ENCODE peak calls at places on chromosomes 2 and 18, in seven cellular contexts. A is body of pancreas, P is IMR-90, D is heart right ventricle, M is HepG2, B is HCT116, Q is upper lobe of left lung. Y is an unnamed sample.

GRCh38 chr18:48644029-48644428 is 105.2 kb downstream of the CTIF start:
- ATAC-seq in A (no peak), P (no peak), D (no peak), M (no peak), B (no peak), Q (no peak), Y (no peak)

GRCh38 chr2:233457356-233457755 is 103.1 kb downstream of the DGKD start:
- ATAC-seq in A (no peak), P (no peak), D (no peak), M (no peak), B (no peak), Q (no peak), Y (no peak)

GRCh38 chr2:69797235-69797634 is 32.2 kb upstream of the GMCL1 start:
- ATAC-seq in A (no peak), P (no peak), D (no peak), M (no peak), B (no peak), Q (no peak), Y (no peak)

GRCh38 chr2:189899101-189899500 is 114.9 kb downstream of the PMS1 start:
- ATAC-seq in A (no peak), P (peak), D (no peak), M (no peak), B (no peak), Q (no peak), Y (no peak)

GRCh38 chr2:119730598-119731278 is 29.0 kb upstream of the PTPN4 start:
- ATAC-seq in A (no peak), P (no peak), D (no peak), M (no peak), B (no peak), Q (peak), Y (no peak)

GRCh38 chr2:69945900-69946299 is 15.5 kb downstream of the ASPRV1 start:
- ATAC-seq in A (no peak), P (no peak), D (no peak), M (peak), B (no peak), Q (no peak), Y (no peak)

GRCh38 chr2:176088048-176088936 is 4.2 kb upstream of the HOXD13 start:
- ATAC-seq in A (peak), P (peak), D (peak), M (peak), B (peak), Q (peak), Y (peak)

GRCh38 chr18:52009958-52010357 is 330.0 kb upstream of the DCC start:
- ATAC-seq in A (no peak), P (no peak), D (no peak), M (no peak), B (no peak), Q (no peak), Y (no peak)

GRCh38 chr18:36451454-36452251 is 154.1 kb downstream of the FHOD3 start:
- ATAC-seq in A (no peak), P (no peak), D (peak), M (no peak), B (peak), Q (peak), Y (no peak)

GRCh38 chr2:42324244-42324643 is 36.8 kb downstream of the COX7A2L start:
- ATAC-seq in A (no peak), P (no peak), D (no peak), M (peak), B (no peak), Q (no peak), Y (no peak)

GRCh38 chr18:50706199-50706598 is 113.6 kb downstream of the MRO start:
- ATAC-seq in A (no peak), P (no peak), D (no peak), M (no peak), B (no peak), Q (no peak), Y (no peak)

GRCh38 chr2:231272961-231273360 is 74.5 kb downstream of the ARMC9 start:
- ATAC-seq in A (no peak), P (no peak), D (no peak), M (no peak), B (no peak), Q (no peak), Y (no peak)

GRCh38 chr2:110674620-110675555 is 3.0 kb downstream of the BUB1 start:
- ATAC-seq in A (no peak), P (peak), D (no peak), M (no peak), B (no peak), Q (no peak), Y (no peak)

GRCh38 chr18:49630246-49630699 is 68.4 kb downstream of the LIPG start:
- ATAC-seq in A (peak), P (no peak), D (no peak), M (peak), B (no peak), Q (peak), Y (no peak)

GRCh38 chr2:168568476-168569227 is 112.6 kb downstream of the CERS6 start:
- ATAC-seq in A (peak), P (peak), D (peak), M (no peak), B (no peak), Q (no peak), Y (peak)

GRCh38 chr2:79434362-79434761 is 78.5 kb upstream of the CTNNA2 start:
- ATAC-seq in A (no peak), P (no peak), D (no peak), M (no peak), B (no peak), Q (no peak), Y (no peak)

GRCh38 chr18:72544092-72544886 is at the start of gene CBLN2:
- ATAC-seq in A (peak), P (peak), D (peak), M (peak), B (no peak), Q (peak), Y (no peak)

GRCh38 chr2:101089942-101090799 is 61.0 kb downstream of the TBC1D8 start:
- ATAC-seq in A (no peak), P (no peak), D (no peak), M (peak), B (no peak), Q (no peak), Y (no peak)

GRCh38 chr2:38789689-38790088 is 11.7 kb downstream of the GEMIN6 start:
- ATAC-seq in A (no peak), P (no peak), D (no peak), M (peak), B (no peak), Q (no peak), Y (no peak)

GRCh38 chr18:47756364-47757016 is 174.0 kb downstream of the SMAD2 start:
- ATAC-seq in A (peak), P (peak), D (peak), M (peak), B (peak), Q (peak), Y (peak)

GRCh38 chr2:25201265-25201664 is 32.9 kb upstream of the POMC start:
- ATAC-seq in A (no peak), P (peak), D (no peak), M (peak), B (peak), Q (no peak), Y (no peak)

GRCh38 chr2:25976884-25977741 is 5.2 kb downstream of the KIF3C start:
- ATAC-seq in A (no peak), P (peak), D (no peak), M (no peak), B (peak), Q (no peak), Y (no peak)

GRCh38 chr18:35050004-35050623 is 8.9 kb downstream of the MAPRE2 start:
- ATAC-seq in A (peak), P (peak), D (peak), M (no peak), B (no peak), Q (no peak), Y (peak)

GRCh38 chr18:77023115-77023782 is 109.3 kb downstream of the MBP start:
- ATAC-seq in A (no peak), P (peak), D (no peak), M (no peak), B (no peak), Q (no peak), Y (no peak)

GRCh38 chr2:53896864-53897263 is 37.1 kb upstream of the GPR75 start:
- ATAC-seq in A (no peak), P (peak), D (peak), M (peak), B (no peak), Q (no peak), Y (no peak)

GRCh38 chr18:45690975-45691815 is 32.8 kb upstream of the SLC14A1 start:
- ATAC-seq in A (peak), P (peak), D (peak), M (peak), B (peak), Q (peak), Y (peak)

GRCh38 chr2:136048886-136049832 is 63.7 kb upstream of the DARS1 start:
- ATAC-seq in A (no peak), P (no peak), D (no peak), M (no peak), B (no peak), Q (no peak), Y (no peak)

GRCh38 chr2:48993576-48993975 is 160.7 kb downstream of the FSHR start:
- ATAC-seq in A (no peak), P (no peak), D (no peak), M (no peak), B (no peak), Q (no peak), Y (no peak)

GRCh38 chr18:50562686-50563085 is 2.8 kb downstream of the MAPK4 start:
- ATAC-seq in A (no peak), P (no peak), D (no peak), M (no peak), B (no peak), Q (no peak), Y (no peak)

GRCh38 chr2:15186118-15186517 is 375.0 kb downstream of the NBAS start:
- ATAC-seq in A (no peak), P (no peak), D (no peak), M (no peak), B (no peak), Q (no peak), Y (no peak)

GRCh38 chr2:157486596-157487270 is 42.8 kb upstream of the CYTIP start:
- ATAC-seq in A (no peak), P (no peak), D (no peak), M (no peak), B (no peak), Q (no peak), Y (no peak)

GRCh38 chr2:1742680-1743395 is 1.5 kb downstream of the PXDN start:
- ATAC-seq in A (no peak), P (peak), D (peak), M (no peak), B (peak), Q (peak), Y (peak)

GRCh38 chr2:2839393-2840096 is 508.5 kb upstream of the MYT1L start:
- ATAC-seq in A (no peak), P (no peak), D (no peak), M (no peak), B (no peak), Q (no peak), Y (no peak)

GRCh38 chr2:172613035-172613434 is 57.1 kb downstream of the PDK1 start:
- ATAC-seq in A (no peak), P (peak), D (no peak), M (peak), B (no peak), Q (no peak), Y (no peak)

GRCh38 chr18:70243545-70243944 is 38.1 kb upstream of the RTTN start:
- ATAC-seq in A (no peak), P (no peak), D (no peak), M (no peak), B (no peak), Q (no peak), Y (no peak)

GRCh38 chr18:24219561-24220317 is 80.9 kb downstream of the CABYR start:
- ATAC-seq in A (no peak), P (no peak), D (peak), M (no peak), B (no peak), Q (no peak), Y (no peak)

GRCh38 chr2:64542071-64543005 is 18.2 kb downstream of the AFTPH start:
- ATAC-seq in A (peak), P (no peak), D (no peak), M (peak), B (no peak), Q (no peak), Y (no peak)

GRCh38 chr2:32264422-32265149 is at the start of gene NLRC4:
- ATAC-seq in A (no peak), P (no peak), D (peak), M (peak), B (no peak), Q (peak), Y (no peak)

GRCh38 chr2:171253900-171254447 is 93.3 kb upstream of the TLK1 start:
- ATAC-seq in A (no peak), P (no peak), D (no peak), M (no peak), B (no peak), Q (no peak), Y (peak)
- TF ChIP-seq CTCF in A (no peak), P (peak), D (no peak), M (no peak), B (no peak), Q (no peak), Y (peak)

GRCh38 chr2:8133331-8133730 is 548.5 kb upstream of the ID2 start:
- ATAC-seq in A (no peak), P (no peak), D (no peak), M (no peak), B (peak), Q (no peak), Y (no peak)
- TF ChIP-seq CTCF in A (no peak), P (no peak), D (no peak), M (no peak), B (no peak), Q (no peak), Y (no peak)

GRCh38 chr2:109666466-109666865 is 52.3 kb downstream of the SOWAHC start:
- ATAC-seq in A (no peak), P (no peak), D (no peak), M (no peak), B (no peak), Q (no peak), Y (no peak)

GRCh38 chr2:109663721-109664120 is 49.6 kb downstream of the SOWAHC start:
- ATAC-seq in A (no peak), P (no peak), D (peak), M (peak), B (no peak), Q (no peak), Y (peak)

GRCh38 chr2:109659356-109660045 is 45.3 kb downstream of the SOWAHC start:
- ATAC-seq in A (no peak), P (no peak), D (no peak), M (peak), B (no peak), Q (no peak), Y (no peak)

GRCh38 chr2:109660046-109660860 is 46.1 kb downstream of the SOWAHC start:
- ATAC-seq in A (no peak), P (no peak), D (no peak), M (peak), B (peak), Q (no peak), Y (no peak)

GRCh38 chr2:109662889-109663288 is 48.7 kb downstream of the SOWAHC start:
- ATAC-seq in A (no peak), P (no peak), D (no peak), M (peak), B (peak), Q (no peak), Y (no peak)
- TF ChIP-seq CTCF in A (peak), P (no peak), D (no peak), M (peak), B (peak), Q (no peak), Y (peak)

DNA sequence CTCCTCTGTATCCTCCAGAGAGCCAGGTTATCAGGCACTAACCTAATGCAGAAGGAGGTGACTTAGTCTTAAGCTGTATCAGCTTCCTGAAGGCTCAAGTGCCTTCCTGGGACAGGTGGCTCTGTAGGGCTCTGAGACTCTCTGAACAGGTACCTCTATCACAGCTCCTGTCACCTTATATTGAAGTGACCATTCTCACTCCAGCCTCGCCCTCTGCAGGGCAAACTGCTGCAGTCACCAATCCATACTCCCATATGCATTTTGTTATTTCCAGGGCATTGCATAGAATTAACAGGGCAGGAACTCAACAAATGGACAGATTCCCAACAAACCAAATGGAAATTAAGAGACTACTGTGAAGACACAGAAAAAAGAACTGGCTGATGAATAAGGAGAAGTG is 203.0 kb upstream of the REV1 start:
- ATAC-seq in A (no peak), P (no peak), D (no peak), M (peak), B (peak), Q (peak), Y (no peak)
- TF ChIP-seq CTCF in A (peak), P (no peak), D (no peak), M (peak), B (no peak), Q (no peak), Y (no peak)

DNA sequence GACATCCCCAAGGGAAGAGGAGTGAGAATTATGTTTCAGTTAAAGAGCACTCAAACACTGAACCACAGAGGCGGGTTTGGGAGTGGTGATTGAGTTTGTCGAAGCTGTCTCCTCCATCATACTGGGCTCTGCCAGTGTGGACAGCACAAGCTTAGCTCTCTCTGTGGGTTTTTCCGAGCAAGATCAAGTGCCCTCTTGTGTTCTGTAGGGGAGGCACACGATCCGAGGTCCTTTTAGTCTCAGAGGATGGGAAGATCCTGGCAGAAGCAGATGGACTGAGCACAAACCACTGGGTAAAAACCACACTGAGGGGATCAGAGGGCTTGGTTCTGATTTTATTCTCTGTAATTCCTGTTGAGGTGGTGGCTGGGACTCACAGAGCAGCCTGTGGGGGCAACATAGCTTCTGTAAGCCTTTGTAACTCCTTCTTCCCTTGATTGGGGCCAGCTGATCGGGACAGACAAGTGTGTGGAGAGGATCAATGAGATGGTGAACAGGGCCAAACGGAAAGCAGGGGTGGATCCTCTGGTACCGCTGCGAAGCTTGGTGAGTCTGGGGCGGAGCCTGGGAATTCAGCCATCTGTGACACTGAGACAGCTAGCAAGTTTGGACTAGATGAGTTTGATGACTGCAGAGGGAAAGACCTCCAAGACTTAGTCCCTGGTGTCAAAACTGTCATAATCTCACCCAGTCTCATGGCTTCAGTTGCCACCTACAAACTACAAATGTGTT is 2.0 kb downstream of the NAGK start:
- ATAC-seq in A (no peak), P (no peak), D (no peak), M (peak), B (no peak), Q (no peak), Y (no peak)
- TF ChIP-seq CTCF in A (peak), P (peak), D (no peak), M (peak), B (no peak), Q (no peak), Y (no peak)

DNA sequence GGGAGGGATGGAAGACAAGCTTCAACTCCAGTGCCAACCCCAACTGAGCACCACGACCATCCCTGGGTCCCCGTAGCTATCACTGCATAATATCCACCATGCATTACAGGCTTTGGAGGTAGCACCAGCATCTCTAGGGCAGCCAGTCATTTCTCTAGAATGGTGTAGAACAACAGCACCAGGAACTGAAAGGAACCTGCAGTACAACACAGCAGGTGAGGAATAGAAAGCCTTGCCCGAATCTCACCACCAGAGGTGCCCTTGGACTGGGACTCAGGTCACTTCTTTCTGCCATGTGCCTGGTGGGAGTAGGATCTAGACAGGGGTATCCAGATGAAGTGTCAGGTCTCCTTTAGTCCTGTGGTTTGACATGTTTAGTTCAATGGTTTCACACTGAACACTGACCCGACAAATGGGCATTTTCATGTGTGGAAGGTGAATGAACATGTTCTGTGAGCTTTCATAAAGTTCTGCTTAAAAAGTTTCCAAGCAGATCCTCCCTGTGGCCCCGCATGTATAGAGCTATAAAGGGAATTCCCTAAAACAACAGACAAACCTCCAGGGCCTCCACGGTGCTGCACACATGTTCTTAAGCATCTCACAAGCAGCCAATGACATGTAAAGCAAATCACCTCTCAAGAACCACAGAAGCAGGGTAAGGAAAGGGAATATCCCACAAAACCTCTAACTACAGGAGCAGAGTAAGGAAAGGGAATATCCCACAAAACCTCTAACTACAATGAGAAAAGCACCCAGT is 208.3 kb downstream of the AFF3 start:
- ATAC-seq in A (no peak), P (no peak), D (no peak), M (no peak), B (no peak), Q (no peak), Y (no peak)
- TF ChIP-seq CTCF in A (no peak), P (no peak), D (no peak), M (no peak), B (no peak), Q (no peak), Y (no peak)

Y was measured in gastroesophageal sphincter.